ENCODE peak calls at places on chromosomes 5 and 9, in four cellular contexts. O is NCI-H2029, W is AG10803, F is M059J. Q is an unnamed sample.

GRCh38 chr5:169048568-169049125 is 252.3 kb downstream of the SLIT3 start:
- DNase-seq in O (no peak), W (peak; percentile 18), F (no peak), Q (no peak)

GRCh38 chr9:134301387-134302129 is 24.7 kb upstream of the RXRA start:
- DNase-seq in O (no peak), W (no peak), F (peak; percentile 71), Q (no peak)

GRCh38 chr5:142357469-142358090 is 32.8 kb upstream of the SPRY4 start:
- DNase-seq in O (no peak), W (peak; percentile 9), F (no peak), Q (no peak)

GRCh38 chr5:6616632-6617031 is 16.2 kb downstream of the NSUN2 start:
- DNase-seq in O (no peak), W (no peak), F (no peak), Q (no peak)

GRCh38 chr9:135015986-135016640 is 71.4 kb upstream of the OLFM1 start:
- DNase-seq in O (no peak), W (no peak), F (no peak), Q (no peak)

GRCh38 chr5:176490291-176490690 is 42.1 kb downstream of the FAF2 start:
- DNase-seq in O (no peak), W (no peak), F (no peak), Q (no peak)

GRCh38 chr5:15009420-15009819 is 137.8 kb upstream of the ANKH start:
- DNase-seq in O (peak; percentile 83), W (peak; percentile 23), F (peak; percentile 92), Q (peak; percentile 80)

GRCh38 chr9:95552241-95552640 is 35.5 kb upstream of the PTCH1 start:
- DNase-seq in O (no peak), W (no peak), F (no peak), Q (no peak)

GRCh38 chr9:126378761-126379160 is 52.1 kb downstream of the MVB12B start:
- DNase-seq in O (no peak), W (no peak), F (no peak), Q (no peak)

GRCh38 chr5:32014345-32014744 is 159.8 kb downstream of the GOLPH3 start:
- DNase-seq in O (no peak), W (no peak), F (no peak), Q (no peak)

GRCh38 chr5:147417133-147417813 is 92.6 kb downstream of the DPYSL3 start:
- DNase-seq in O (peak; percentile 44), W (peak; percentile 70), F (no peak), Q (no peak)

GRCh38 chr5:104126980-104127379 is 564.4 kb upstream of the NUDT12 start:
- DNase-seq in O (no peak), W (no peak), F (peak; percentile 15), Q (no peak)

GRCh38 chr9:95261890-95262289 is 55.6 kb downstream of the FANCC start:
- DNase-seq in O (no peak), W (no peak), F (peak; percentile 65), Q (no peak)

GRCh38 chr5:80957031-80957761 is 3.0 kb upstream of the RASGRF2 start:
- DNase-seq in O (peak; percentile 96), W (no peak), F (peak; percentile 48), Q (peak; percentile 86)

GRCh38 chr5:150263801-150264621 is 25.6 kb downstream of the CAMK2A start:
- DNase-seq in O (no peak), W (peak; percentile 85), F (peak; percentile 99), Q (no peak)

GRCh38 chr5:77065256-77065655 is 21.8 kb downstream of the ZBED3 start:
- DNase-seq in O (no peak), W (no peak), F (no peak), Q (no peak)

GRCh38 chr5:171826132-171826531 is 40.5 kb downstream of the SMIM23 start:
- DNase-seq in O (no peak), W (no peak), F (peak; percentile 80), Q (no peak)